ENCODE peak calls at places on chromosomes 7 and 10, in four cellular contexts. I, D, G and Q are unnamed samples.

GRCh38 chr7:7681191-7681935 is 37.0 kb downstream of the RPA3 start:
- DNase-seq in I (peak; percentile 50), D (peak; percentile 56), G (no peak), Q (peak; percentile 32)

GRCh38 chr10:2890093-2890492 is 177.3 kb upstream of the PFKP start:
- DNase-seq in I (no peak), D (no peak), G (no peak), Q (no peak)

GRCh38 chr7:35537067-35538023 is 157.6 kb downstream of the HERPUD2 start:
- DNase-seq in I (peak; percentile 46), D (no peak), G (peak; percentile 92), Q (peak; percentile 79)

GRCh38 chr7:99362801-99363200 is 11.7 kb upstream of the ARPC1B start:
- DNase-seq in I (no peak), D (no peak), G (no peak), Q (no peak)

GRCh38 chr7:135761751-135762488 is 13.3 kb upstream of the FAM180A start:
- DNase-seq in I (no peak), D (no peak), G (no peak), Q (no peak)

GRCh38 chr7:132116369-132116768 is 459.9 kb downstream of the PLXNA4 start:
- DNase-seq in I (no peak), D (no peak), G (no peak), Q (no peak)

GRCh38 chr10:35834916-35835499 is 192.9 kb upstream of the FZD8 start:
- DNase-seq in I (no peak), D (no peak), G (no peak), Q (peak; percentile 18)

GRCh38 chr10:16182688-16183087 is 254.1 kb upstream of the PTER start:
- DNase-seq in I (no peak), D (no peak), G (no peak), Q (no peak)

GRCh38 chr10:95360122-95360715 is 69.4 kb upstream of the PDLIM1 start:
- DNase-seq in I (no peak), D (no peak), G (no peak), Q (no peak)

GRCh38 chr10:47326306-47326926 is 4.2 kb downstream of the GDF2 start:
- DNase-seq in I (no peak), D (no peak), G (no peak), Q (no peak)

GRCh38 chr10:44911081-44911540 is at the start of gene TMEM72:
- DNase-seq in I (peak; percentile 66), D (no peak), G (peak; percentile 54), Q (peak; percentile 38)

GRCh38 chr7:105178928-105179541 is 165.0 kb downstream of the KMT2E start:
- DNase-seq in I (peak; percentile 41), D (no peak), G (no peak), Q (no peak)

GRCh38 chr7:100602889-100603696 is 930 bp downstream of the PCOLCE start:
- DNase-seq in I (no peak), D (no peak), G (peak; percentile 76), Q (peak; percentile 80)

GRCh38 chr7:125065546-125065945 is 135.9 kb upstream of the POT1 start:
- DNase-seq in I (no peak), D (no peak), G (no peak), Q (no peak)

GRCh38 chr7:49580000-49580399 is 193.4 kb upstream of the VWC2 start:
- DNase-seq in I (no peak), D (no peak), G (peak; percentile 72), Q (no peak)

GRCh38 chr10:91472911-91473310 is 62.8 kb downstream of the HECTD2 start:
- DNase-seq in I (no peak), D (no peak), G (no peak), Q (no peak)

GRCh38 chr10:100734295-100735086 is 10.9 kb upstream of the PAX2 start:
- DNase-seq in I (no peak), D (no peak), G (peak; percentile 46), Q (no peak)

GRCh38 chr10:113071446-113071845 is 121.4 kb downstream of the TCF7L2 start:
- DNase-seq in I (no peak), D (no peak), G (no peak), Q (no peak)

GRCh38 chr7:28509256-28510021 is 97.1 kb downstream of the CREB5 start:
- DNase-seq in I (no peak), D (peak; percentile 45), G (no peak), Q (no peak)

GRCh38 chr10:122882798-122883197 is 3.4 kb upstream of the FAM24B start:
- DNase-seq in I (no peak), D (no peak), G (no peak), Q (no peak)

GRCh38 chr10:71638577-71639411 is 80.8 kb downstream of the C10orf105 start:
- DNase-seq in I (peak; percentile 68), D (no peak), G (no peak), Q (no peak)

GRCh38 chr10:47286116-47286505 is 13.9 kb upstream of the GDF10 start:
- DNase-seq in I (no peak), D (no peak), G (no peak), Q (no peak)

GRCh38 chr10:117138838-117139580 is 939 bp upstream of the VAX1 start:
- DNase-seq in I (no peak), D (no peak), G (peak; percentile 64), Q (no peak)

GRCh38 chr7:13834328-13834761 is 155.1 kb downstream of the ETV1 start:
- DNase-seq in I (no peak), D (no peak), G (no peak), Q (no peak)

GRCh38 chr7:140597425-140597949 is 43.1 kb downstream of the DENND2A start:
- DNase-seq in I (no peak), D (no peak), G (no peak), Q (no peak)

GRCh38 chr10:119135517-119135890 is 30.0 kb downstream of the SFXN4 start:
- DNase-seq in I (no peak), D (no peak), G (no peak), Q (no peak)

GRCh38 chr10:80205478-80206276 is at the start of gene ANXA11:
- DNase-seq in I (peak; percentile 72), D (peak; percentile 27), G (peak; percentile 87), Q (peak; percentile 55)

GRCh38 chr7:142298009-142298408 is 40.2 kb upstream of the PRSS58 start:
- DNase-seq in I (peak; percentile 9), D (no peak), G (no peak), Q (peak; percentile 59)

GRCh38 chr7:2824678-2825461 is 19.2 kb downstream of the GNA12 start:
- DNase-seq in I (no peak), D (peak; percentile 49), G (no peak), Q (peak; percentile 84)

GRCh38 chr10:3735175-3735574 is 49.8 kb downstream of the KLF6 start:
- DNase-seq in I (peak; percentile 40), D (no peak), G (no peak), Q (no peak)

GRCh38 chr7:84425702-84426259 is 231.2 kb upstream of the SEMA3A start:
- DNase-seq in I (no peak), D (no peak), G (no peak), Q (no peak)

GRCh38 chr7:136911362-136911761 is 42.9 kb downstream of the CHRM2 start:
- DNase-seq in I (no peak), D (no peak), G (no peak), Q (no peak)

GRCh38 chr7:76310102-76310957 is 7.9 kb downstream of the HSPB1 start:
- DNase-seq in I (no peak), D (no peak), G (no peak), Q (no peak)

GRCh38 chr10:133087679-133088523 is at the start of gene ADGRA1:
- DNase-seq in I (no peak), D (no peak), G (no peak), Q (no peak)
- H3K9ac ChIP-seq in I (no peak within 1 kb of the TSS), D (no peak within 1 kb of the TSS), G (no peak within 1 kb of the TSS), Q (no peak within 1 kb of the TSS)

GRCh38 chr7:123075838-123076462 is 80.5 kb upstream of the TAS2R16 start:
- DNase-seq in I (no peak), D (no peak), G (no peak), Q (no peak)

GRCh38 chr7:123067814-123068213 is 72.3 kb upstream of the TAS2R16 start:
- DNase-seq in I (no peak), D (no peak), G (no peak), Q (no peak)

GRCh38 chr7:123070702-123071286 is 75.3 kb upstream of the TAS2R16 start:
- DNase-seq in I (peak; percentile 46), D (no peak), G (no peak), Q (no peak)
- TF ChIP-seq SUZ12 in I (no peak), D (no peak), G (no peak), Q (no peak)

GRCh38 chr10:96588060-96588554 is 1.3 kb upstream of the TM9SF3 start:
- DNase-seq in I (peak; percentile 36), D (no peak), G (no peak), Q (no peak)
- H3K9ac ChIP-seq in I (peak overlapping the region; percentile 99), D (peak overlapping the region; percentile 86), G (no peak overlapping the region), Q (peak overlapping the region; percentile 47)

GRCh38 chr7:107815254-107815882 is 12.3 kb upstream of the SLC26A3 start:
- DNase-seq in I (no peak), D (no peak), G (no peak), Q (no peak)
- TF ChIP-seq SUZ12 in I (no peak), D (no peak), G (no peak), Q (no peak)

GRCh38 chr10:102297132-102297531 is 51.8 kb downstream of the GBF1 start:
- DNase-seq in I (no peak), D (no peak), G (no peak), Q (no peak)

GRCh38 chr10:102300289-102300843 is 55.0 kb downstream of the GBF1 start:
- DNase-seq in I (peak; percentile 8), D (no peak), G (no peak), Q (no peak)

GRCh38 chr10:102298899-102299298 is 53.6 kb downstream of the GBF1 start:
- DNase-seq in I (no peak), D (no peak), G (no peak), Q (no peak)

GRCh38 chr10:102302611-102303010 is 57.3 kb downstream of the GBF1 start:
- DNase-seq in I (no peak), D (no peak), G (no peak), Q (no peak)

DNA sequence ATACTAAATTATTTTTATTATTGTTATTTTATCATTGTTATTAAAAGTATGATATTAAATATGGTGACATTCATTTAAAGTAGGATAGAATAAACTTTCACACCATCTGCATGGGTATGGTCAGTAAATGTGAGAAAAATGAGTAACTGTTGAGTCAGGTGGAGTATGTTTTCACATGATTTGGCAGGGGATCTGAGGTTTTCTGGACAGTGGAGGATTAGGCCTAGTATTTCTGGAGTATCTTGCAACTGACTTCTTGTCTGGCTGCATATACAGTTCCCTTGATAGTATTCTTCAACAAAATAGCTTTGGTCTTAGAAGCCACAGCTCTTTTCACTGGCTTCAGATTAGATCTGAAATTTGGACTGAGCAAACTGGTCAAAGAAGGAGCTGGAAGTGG is 54.5 kb downstream of the GBF1 start:
- DNase-seq in I (no peak), D (no peak), G (no peak), Q (no peak)
- H3K9ac ChIP-seq in I (no peak overlapping the region), D (no peak overlapping the region), G (no peak overlapping the region), Q (no peak overlapping the region)

GRCh38 chr7:81501220-81501619 is 268.6 kb downstream of the HGF start:
- DNase-seq in I (no peak), D (no peak), G (no peak), Q (no peak)
- TF ChIP-seq SUZ12 in I (no peak), D (no peak), G (no peak), Q (no peak)

GRCh38 chr10:102602272-102603045 is 41.8 kb upstream of the TRIM8 start:
- DNase-seq in I (no peak), D (no peak), G (no peak), Q (no peak)

GRCh38 chr10:102605712-102606111 is 38.6 kb upstream of the TRIM8 start:
- DNase-seq in I (no peak), D (no peak), G (no peak), Q (no peak)

GRCh38 chr10:102603946-102604345 is 40.3 kb upstream of the TRIM8 start:
- DNase-seq in I (no peak), D (no peak), G (no peak), Q (no peak)

GRCh38 chr10:102601639-102602038 is 42.6 kb upstream of the TRIM8 start:
- DNase-seq in I (no peak), D (no peak), G (no peak), Q (no peak)

GRCh38 chr10:102604379-102604960 is 39.8 kb upstream of the TRIM8 start:
- DNase-seq in I (no peak), D (no peak), G (no peak), Q (no peak)
- H3K9ac ChIP-seq in I (no peak overlapping the region), D (no peak overlapping the region), G (no peak overlapping the region), Q (no peak overlapping the region)